ENCODE peak calls at places on chromosomes 7 and 10, in five cellular contexts. One of them, this sample, is unnamed.
A peak's percentile ranks its signal among the peaks of the same experiment; 100 is the strongest.

GRCh38 chr10:17643339-17643754 is 604 bp upstream of the STAM start:
- DNase-seq in kidney glomerular epithelial cell: peak; percentile 94
- DNase-seq in NAMALWA: no peak
- DNase-seq in G401: no peak
- DNase-seq in IMR-90: peak; percentile 78
- DNase-seq in this sample: peak; percentile 95

GRCh38 chr10:152915-153314 is 17.7 kb downstream of the ZMYND11 start:
- DNase-seq in NAMALWA: no peak
- DNase-seq in G401: no peak
- DNase-seq in IMR-90: no peak
- DNase-seq in kidney glomerular epithelial cell: no peak
- DNase-seq in this sample: no peak

GRCh38 chr10:117272195-117273076 is 31.5 kb downstream of the SLC18A2 start:
- DNase-seq in G401: no peak
- DNase-seq in IMR-90: no peak
- DNase-seq in kidney glomerular epithelial cell: no peak
- DNase-seq in NAMALWA: no peak
- DNase-seq in this sample: no peak

GRCh38 chr7:26167293-26167934 is 15.4 kb downstream of the NFE2L3 start:
- DNase-seq in NAMALWA: no peak
- DNase-seq in IMR-90: no peak
- DNase-seq in kidney glomerular epithelial cell: no peak
- DNase-seq in G401: no peak
- DNase-seq in this sample: no peak

GRCh38 chr10:11677480-11677879 is 64.7 kb upstream of the ECHDC3 start:
- DNase-seq in NAMALWA: no peak
- DNase-seq in G401: no peak
- DNase-seq in kidney glomerular epithelial cell: no peak
- DNase-seq in IMR-90: no peak
- DNase-seq in this sample: no peak

GRCh38 chr10:120987359-120987758 is 136.2 kb downstream of the WDR11 start:
- DNase-seq in IMR-90: no peak
- DNase-seq in NAMALWA: no peak
- DNase-seq in kidney glomerular epithelial cell: no peak
- DNase-seq in G401: no peak
- DNase-seq in this sample: no peak

GRCh38 chr10:96673318-96674099 is 46.8 kb downstream of the PIK3AP1 start:
- DNase-seq in kidney glomerular epithelial cell: peak; percentile 96
- DNase-seq in G401: no peak
- DNase-seq in NAMALWA: peak; percentile 80
- DNase-seq in IMR-90: peak; percentile 63
- DNase-seq in this sample: peak; percentile 27

GRCh38 chr10:103765981-103766380 is 89.4 kb downstream of the SH3PXD2A start:
- DNase-seq in NAMALWA: peak; percentile 39
- DNase-seq in kidney glomerular epithelial cell: no peak
- DNase-seq in IMR-90: peak; percentile 12
- DNase-seq in G401: no peak
- DNase-seq in this sample: peak; percentile 38

GRCh38 chr10:123560301-123561144 is 105.6 kb upstream of the GPR26 start:
- DNase-seq in NAMALWA: no peak
- DNase-seq in G401: no peak
- DNase-seq in IMR-90: no peak
- DNase-seq in kidney glomerular epithelial cell: no peak
- DNase-seq in this sample: no peak

GRCh38 chr10:77746313-77746712 is 108.7 kb upstream of the KCNMA1 start:
- DNase-seq in IMR-90: peak; percentile 63
- DNase-seq in G401: no peak
- DNase-seq in kidney glomerular epithelial cell: no peak
- DNase-seq in NAMALWA: no peak
- DNase-seq in this sample: no peak

GRCh38 chr7:45143616-45144015 is 14.0 kb upstream of the RAMP3 start:
- DNase-seq in kidney glomerular epithelial cell: no peak
- DNase-seq in NAMALWA: no peak
- DNase-seq in IMR-90: peak; percentile 54
- DNase-seq in G401: no peak
- DNase-seq in this sample: no peak

GRCh38 chr7:36182854-36183604 is 30.0 kb downstream of the EEPD1 start:
- DNase-seq in G401: peak; percentile 54
- DNase-seq in kidney glomerular epithelial cell: no peak
- DNase-seq in NAMALWA: no peak
- DNase-seq in IMR-90: no peak
- DNase-seq in this sample: no peak

GRCh38 chr10:6713716-6714115 is 133.6 kb upstream of the PRKCQ start:
- DNase-seq in kidney glomerular epithelial cell: no peak
- DNase-seq in G401: no peak
- DNase-seq in NAMALWA: no peak
- DNase-seq in IMR-90: peak; percentile 25
- DNase-seq in this sample: no peak

GRCh38 chr7:17623546-17624185 is 316.6 kb downstream of the SNX13 start:
- DNase-seq in IMR-90: peak; percentile 59
- DNase-seq in kidney glomerular epithelial cell: no peak
- DNase-seq in G401: no peak
- DNase-seq in NAMALWA: no peak
- DNase-seq in this sample: no peak

GRCh38 chr10:61669161-61669755 is 6.5 kb downstream of the CABCOCO1 start:
- DNase-seq in G401: no peak
- DNase-seq in NAMALWA: no peak
- DNase-seq in kidney glomerular epithelial cell: no peak
- DNase-seq in IMR-90: peak; percentile 11
- DNase-seq in this sample: no peak

GRCh38 chr10:113159563-113159962 is 209.5 kb downstream of the TCF7L2 start:
- DNase-seq in G401: no peak
- DNase-seq in NAMALWA: no peak
- DNase-seq in kidney glomerular epithelial cell: no peak
- DNase-seq in IMR-90: no peak
- DNase-seq in this sample: no peak

GRCh38 chr7:5824297-5824610 is 42.8 kb upstream of the RNF216 start:
- DNase-seq in NAMALWA: no peak
- DNase-seq in G401: no peak
- DNase-seq in IMR-90: no peak
- DNase-seq in kidney glomerular epithelial cell: no peak
- DNase-seq in this sample: no peak

GRCh38 chr10:23319835-23320234 is 24.8 kb downstream of the C10orf67 start:
- DNase-seq in NAMALWA: no peak
- DNase-seq in kidney glomerular epithelial cell: no peak
- DNase-seq in G401: no peak
- DNase-seq in IMR-90: no peak
- DNase-seq in this sample: no peak

This sample was measured in gastrocnemius medialis.